ENCODE peak calls at places on chromosome 19, in eight cellular contexts. V is GM10248; N is T-cell; K is fibroblast of the aortic adventitia; T is T1000; F is central memory CD4-positive, alpha-beta T cell; Z is suprapubic skin; C is pons. L is an unnamed sample.

GRCh38 chr19:46944918-46945628 is 74.6 kb upstream of the NPAS1 start:
- DNase-seq in T (no peak), F (no peak), Z (peak), V (no peak), C (peak), N (no peak), K (peak), L (no peak)

GRCh38 chr19:49579947-49580263 is 451 bp downstream of the NOSIP start:
- DNase-seq in N (no peak), C (no peak), T (no peak), F (no peak), V (no peak), K (no peak), Z (no peak), L (no peak)

GRCh38 chr19:35856546-35857149 is at the start of gene KIRREL2:
- DNase-seq in F (no peak), K (no peak), Z (no peak), C (no peak), T (no peak), V (peak), N (no peak), L (no peak)

GRCh38 chr19:4044927-4045557 is 21.7 kb downstream of the ZBTB7A start:
- DNase-seq in C (no peak), F (no peak), K (no peak), Z (no peak), T (no peak), N (no peak), V (no peak), L (no peak)

GRCh38 chr19:34171539-34171876 is 796 bp upstream of the LSM14A start:
- DNase-seq in V (peak), N (no peak), Z (no peak), K (peak), T (no peak), F (no peak), C (no peak), L (peak)

GRCh38 chr19:38719761-38720558 is 24.3 kb downstream of the CAPN12 start:
- DNase-seq in N (no peak), C (no peak), T (no peak), Z (no peak), V (no peak), K (no peak), F (no peak), L (no peak)

GRCh38 chr19:35562336-35562735 is 1.1 kb downstream of the ATP4A start:
- DNase-seq in F (no peak), T (no peak), V (no peak), N (no peak), K (no peak), C (no peak), Z (no peak), L (no peak)

GRCh38 chr19:8305798-8306197 is 2.4 kb downstream of the CD320 start:
- DNase-seq in Z (peak), C (no peak), N (no peak), V (no peak), F (no peak), K (no peak), T (no peak), L (no peak)

GRCh38 chr19:6516659-6517291 is 14.1 kb upstream of the TNFSF9 start:
- DNase-seq in C (peak), V (peak), N (peak), T (no peak), F (peak), K (peak), Z (peak), L (peak)

GRCh38 chr19:49458567-49458903 is 5.5 kb downstream of the ALDH16A1 start:
- DNase-seq in C (no peak), Z (no peak), K (no peak), F (no peak), T (no peak), V (no peak), N (no peak), L (no peak)

GRCh38 chr19:38617283-38617763 is 430 bp downstream of the MAP4K1 start:
- DNase-seq in T (no peak), C (peak), N (no peak), V (no peak), K (no peak), F (peak), Z (no peak), L (no peak)

GRCh38 chr19:10226376-10227214 is 4.5 kb downstream of the S1PR2 start:
- DNase-seq in K (peak), Z (peak), N (no peak), T (no peak), V (no peak), F (no peak), C (peak), L (no peak)

GRCh38 chr19:54165222-54165621 is 5.7 kb upstream of the LENG1 start:
- DNase-seq in C (no peak), K (no peak), F (no peak), N (no peak), T (no peak), V (no peak), Z (no peak), L (no peak)

GRCh38 chr19:13053761-13054604 is 48.7 kb downstream of the LYL1 start:
- DNase-seq in K (peak), N (no peak), Z (peak), V (no peak), T (peak), C (peak), F (no peak), L (peak)

GRCh38 chr19:40217027-40217810 is 965 bp downstream of the TTC9B start:
- DNase-seq in Z (no peak), T (no peak), K (no peak), C (no peak), V (no peak), F (no peak), N (no peak), L (no peak)

GRCh38 chr19:35716985-35717664 is 678 bp upstream of the KMT2B start:
- DNase-seq in V (no peak), F (peak), N (peak), T (peak), Z (peak), K (peak), C (peak), L (no peak)

GRCh38 chr19:18489627-18490184 is 32.2 kb downstream of the ELL start:
- DNase-seq in C (no peak), F (no peak), K (no peak), Z (no peak), N (no peak), V (no peak), T (no peak), L (no peak)

GRCh38 chr19:45569619-45570421 is 14.8 kb downstream of the OPA3 start:
- DNase-seq in F (peak), Z (no peak), N (peak), C (no peak), V (peak), T (no peak), K (peak), L (no peak)

GRCh38 chr19:54173951-54174817 is 1.2 kb upstream of the TMC4 start:
- DNase-seq in Z (no peak), F (no peak), N (no peak), T (no peak), K (no peak), V (no peak), C (no peak), L (no peak)

GRCh38 chr19:35712910-35713845 is 4.6 kb upstream of the KMT2B start:
- DNase-seq in Z (no peak), K (no peak), N (peak), C (no peak), V (peak), T (no peak), F (peak), L (no peak)

GRCh38 chr19:15289673-15290072 is 42.7 kb downstream of the BRD4 start:
- DNase-seq in T (no peak), N (no peak), Z (no peak), K (no peak), C (no peak), V (no peak), F (no peak), L (no peak)

GRCh38 chr19:43518051-43518450 is 8.9 kb downstream of the ETHE1 start:
- DNase-seq in F (no peak), T (no peak), C (no peak), V (no peak), K (no peak), Z (no peak), N (no peak), L (no peak)

GRCh38 chr19:18798384-18799352 is 7.6 kb upstream of the COMP start:
- DNase-seq in Z (no peak), N (no peak), T (no peak), K (no peak), V (no peak), C (no peak), F (no peak), L (no peak)

L was measured in HS-27A.